ENCODE peak calls at places on chromosomes 12 and 14, in ten cellular contexts. One of them, this sample, is unnamed.

GRCh38 chr14:102479777-102480176 is 29.8 kb downstream of the ANKRD9 start:
- DNase-seq in GM12878: no peak
- DNase-seq in dorsolateral prefrontal cortex: peak
- DNase-seq in RWPE2: peak
- DNase-seq in spleen: peak
- DNase-seq in fibroblast of lung: no peak
- DNase-seq in Peyer's patch: peak
- DNase-seq in bronchial epithelial cell: no peak
- DNase-seq in left ventricle myocardium inferior: peak
- DNase-seq in cardiac fibroblast: no peak
- DNase-seq in this sample: no peak

GRCh38 chr12:1972856-1973317 is 31.4 kb downstream of the DCP1B start:
- DNase-seq in GM12878: no peak
- DNase-seq in dorsolateral prefrontal cortex: peak
- DNase-seq in RWPE2: no peak
- DNase-seq in spleen: no peak
- DNase-seq in fibroblast of lung: peak
- DNase-seq in Peyer's patch: no peak
- DNase-seq in bronchial epithelial cell: no peak
- DNase-seq in left ventricle myocardium inferior: peak
- DNase-seq in cardiac fibroblast: peak
- DNase-seq in this sample: no peak

GRCh38 chr12:9870311-9870866 is 1.2 kb upstream of the CLEC2B start:
- DNase-seq in GM12878: no peak
- DNase-seq in dorsolateral prefrontal cortex: no peak
- DNase-seq in RWPE2: no peak
- DNase-seq in spleen: no peak
- DNase-seq in fibroblast of lung: peak
- DNase-seq in Peyer's patch: no peak
- DNase-seq in bronchial epithelial cell: no peak
- DNase-seq in left ventricle myocardium inferior: no peak
- DNase-seq in cardiac fibroblast: peak
- DNase-seq in this sample: no peak

GRCh38 chr14:76867536-76868452 is 41.6 kb downstream of the LRRC74A start:
- DNase-seq in GM12878: no peak
- DNase-seq in dorsolateral prefrontal cortex: no peak
- DNase-seq in RWPE2: no peak
- DNase-seq in spleen: peak
- DNase-seq in fibroblast of lung: no peak
- DNase-seq in Peyer's patch: no peak
- DNase-seq in bronchial epithelial cell: no peak
- DNase-seq in left ventricle myocardium inferior: peak
- DNase-seq in cardiac fibroblast: no peak
- DNase-seq in this sample: no peak

GRCh38 chr12:74581439-74581838 is 43.8 kb downstream of the ATXN7L3B start:
- DNase-seq in GM12878: no peak
- DNase-seq in dorsolateral prefrontal cortex: no peak
- DNase-seq in RWPE2: no peak
- DNase-seq in spleen: no peak
- DNase-seq in fibroblast of lung: no peak
- DNase-seq in Peyer's patch: no peak
- DNase-seq in bronchial epithelial cell: no peak
- DNase-seq in left ventricle myocardium inferior: no peak
- DNase-seq in cardiac fibroblast: no peak
- DNase-seq in this sample: no peak

GRCh38 chr12:5582541-5582940 is 150.6 kb downstream of the NTF3 start:
- DNase-seq in GM12878: no peak
- DNase-seq in dorsolateral prefrontal cortex: no peak
- DNase-seq in RWPE2: no peak
- DNase-seq in spleen: no peak
- DNase-seq in fibroblast of lung: no peak
- DNase-seq in Peyer's patch: no peak
- DNase-seq in bronchial epithelial cell: no peak
- DNase-seq in left ventricle myocardium inferior: no peak
- DNase-seq in cardiac fibroblast: no peak
- DNase-seq in this sample: no peak

GRCh38 chr12:75196408-75196807 is 13.2 kb downstream of the KCNC2 start:
- DNase-seq in GM12878: no peak
- DNase-seq in dorsolateral prefrontal cortex: no peak
- DNase-seq in RWPE2: no peak
- DNase-seq in spleen: no peak
- DNase-seq in fibroblast of lung: no peak
- DNase-seq in Peyer's patch: no peak
- DNase-seq in bronchial epithelial cell: peak
- DNase-seq in left ventricle myocardium inferior: no peak
- DNase-seq in cardiac fibroblast: no peak
- DNase-seq in this sample: no peak

GRCh38 chr14:61640834-61641170 is 54.5 kb upstream of the HIF1A start:
- DNase-seq in GM12878: no peak
- DNase-seq in dorsolateral prefrontal cortex: no peak
- DNase-seq in RWPE2: no peak
- DNase-seq in spleen: no peak
- DNase-seq in fibroblast of lung: no peak
- DNase-seq in Peyer's patch: no peak
- DNase-seq in bronchial epithelial cell: no peak
- DNase-seq in left ventricle myocardium inferior: no peak
- DNase-seq in cardiac fibroblast: no peak
- DNase-seq in this sample: no peak

GRCh38 chr12:53677612-53678133 is 1.8 kb upstream of the ATP5MC2 start:
- DNase-seq in GM12878: no peak
- DNase-seq in dorsolateral prefrontal cortex: no peak
- DNase-seq in RWPE2: no peak
- DNase-seq in spleen: no peak
- DNase-seq in fibroblast of lung: no peak
- DNase-seq in Peyer's patch: no peak
- DNase-seq in bronchial epithelial cell: no peak
- DNase-seq in left ventricle myocardium inferior: no peak
- DNase-seq in cardiac fibroblast: no peak
- DNase-seq in this sample: no peak

GRCh38 chr12:946212-946611 is 3.3 kb downstream of the RAD52 start:
- DNase-seq in GM12878: peak
- DNase-seq in dorsolateral prefrontal cortex: no peak
- DNase-seq in RWPE2: no peak
- DNase-seq in spleen: no peak
- DNase-seq in fibroblast of lung: no peak
- DNase-seq in Peyer's patch: no peak
- DNase-seq in bronchial epithelial cell: no peak
- DNase-seq in left ventricle myocardium inferior: no peak
- DNase-seq in cardiac fibroblast: peak
- DNase-seq in this sample: no peak

GRCh38 chr14:100439781-100440180 is 116.6 kb downstream of the SLC25A47 start:
- DNase-seq in GM12878: no peak
- DNase-seq in dorsolateral prefrontal cortex: no peak
- DNase-seq in RWPE2: no peak
- DNase-seq in spleen: no peak
- DNase-seq in fibroblast of lung: peak
- DNase-seq in Peyer's patch: no peak
- DNase-seq in bronchial epithelial cell: no peak
- DNase-seq in left ventricle myocardium inferior: peak
- DNase-seq in cardiac fibroblast: peak
- DNase-seq in this sample: no peak

GRCh38 chr12:124334266-124334665 is 39.4 kb downstream of the RFLNA start:
- DNase-seq in GM12878: no peak
- DNase-seq in dorsolateral prefrontal cortex: no peak
- DNase-seq in RWPE2: no peak
- DNase-seq in spleen: no peak
- DNase-seq in fibroblast of lung: no peak
- DNase-seq in Peyer's patch: no peak
- DNase-seq in bronchial epithelial cell: no peak
- DNase-seq in left ventricle myocardium inferior: no peak
- DNase-seq in cardiac fibroblast: no peak
- DNase-seq in this sample: no peak

GRCh38 chr12:124333724-124334123 is 38.8 kb downstream of the RFLNA start:
- DNase-seq in GM12878: no peak
- DNase-seq in dorsolateral prefrontal cortex: no peak
- DNase-seq in RWPE2: no peak
- DNase-seq in spleen: no peak
- DNase-seq in fibroblast of lung: no peak
- DNase-seq in Peyer's patch: no peak
- DNase-seq in bronchial epithelial cell: no peak
- DNase-seq in left ventricle myocardium inferior: no peak
- DNase-seq in cardiac fibroblast: no peak
- DNase-seq in this sample: no peak

GRCh38 chr12:124332900-124333299 is 38.0 kb downstream of the RFLNA start:
- DNase-seq in GM12878: no peak
- DNase-seq in dorsolateral prefrontal cortex: no peak
- DNase-seq in RWPE2: no peak
- DNase-seq in spleen: no peak
- DNase-seq in fibroblast of lung: no peak
- DNase-seq in Peyer's patch: no peak
- DNase-seq in bronchial epithelial cell: no peak
- DNase-seq in left ventricle myocardium inferior: no peak
- DNase-seq in cardiac fibroblast: no peak
- DNase-seq in this sample: no peak

GRCh38 chr12:124334976-124335375 is 40.1 kb downstream of the RFLNA start:
- DNase-seq in GM12878: no peak
- DNase-seq in dorsolateral prefrontal cortex: no peak
- DNase-seq in RWPE2: no peak
- DNase-seq in spleen: no peak
- DNase-seq in fibroblast of lung: no peak
- DNase-seq in Peyer's patch: no peak
- DNase-seq in bronchial epithelial cell: no peak
- DNase-seq in left ventricle myocardium inferior: no peak
- DNase-seq in cardiac fibroblast: no peak
- DNase-seq in this sample: no peak

GRCh38 chr12:124332068-124332672 is 37.3 kb downstream of the RFLNA start:
- DNase-seq in GM12878: no peak
- DNase-seq in dorsolateral prefrontal cortex: no peak
- DNase-seq in RWPE2: no peak
- DNase-seq in spleen: no peak
- DNase-seq in fibroblast of lung: no peak
- DNase-seq in Peyer's patch: no peak
- DNase-seq in bronchial epithelial cell: no peak
- DNase-seq in left ventricle myocardium inferior: no peak
- DNase-seq in cardiac fibroblast: no peak
- DNase-seq in this sample: no peak
- TF ChIP-seq CTCF in GM12878: no peak
- TF ChIP-seq CTCF in dorsolateral prefrontal cortex: no peak
- TF ChIP-seq CTCF in RWPE2: no peak
- TF ChIP-seq CTCF in spleen: no peak
- TF ChIP-seq CTCF in fibroblast of lung: no peak
- TF ChIP-seq CTCF in Peyer's patch: no peak
- TF ChIP-seq CTCF in bronchial epithelial cell: peak
- TF ChIP-seq CTCF in left ventricle myocardium inferior: peak
- TF ChIP-seq CTCF in cardiac fibroblast: peak
- TF ChIP-seq CTCF in this sample: peak

GRCh38 chr14:84250863-84251262 is 1279.1 kb upstream of the FLRT2 start:
- DNase-seq in GM12878: no peak
- DNase-seq in dorsolateral prefrontal cortex: no peak
- DNase-seq in RWPE2: no peak
- DNase-seq in spleen: no peak
- DNase-seq in fibroblast of lung: no peak
- DNase-seq in Peyer's patch: no peak
- DNase-seq in bronchial epithelial cell: no peak
- DNase-seq in left ventricle myocardium inferior: no peak
- DNase-seq in cardiac fibroblast: peak
- DNase-seq in this sample: no peak

GRCh38 chr14:84252706-84253105 is 1277.2 kb upstream of the FLRT2 start:
- DNase-seq in GM12878: no peak
- DNase-seq in dorsolateral prefrontal cortex: no peak
- DNase-seq in RWPE2: no peak
- DNase-seq in spleen: no peak
- DNase-seq in fibroblast of lung: no peak
- DNase-seq in Peyer's patch: no peak
- DNase-seq in bronchial epithelial cell: no peak
- DNase-seq in left ventricle myocardium inferior: no peak
- DNase-seq in cardiac fibroblast: no peak
- DNase-seq in this sample: no peak

GRCh38 chr14:84254205-84254788 is 1275.6 kb upstream of the FLRT2 start:
- DNase-seq in GM12878: no peak
- DNase-seq in dorsolateral prefrontal cortex: no peak
- DNase-seq in RWPE2: no peak
- DNase-seq in spleen: no peak
- DNase-seq in fibroblast of lung: no peak
- DNase-seq in Peyer's patch: no peak
- DNase-seq in bronchial epithelial cell: no peak
- DNase-seq in left ventricle myocardium inferior: no peak
- DNase-seq in cardiac fibroblast: peak
- DNase-seq in this sample: peak
- H3K4me3 ChIP-seq in GM12878: no peak
- H3K4me3 ChIP-seq in dorsolateral prefrontal cortex: no peak
- H3K4me3 ChIP-seq in RWPE2: no peak
- H3K4me3 ChIP-seq in spleen: no peak
- H3K4me3 ChIP-seq in fibroblast of lung: no peak
- H3K4me3 ChIP-seq in Peyer's patch: no peak
- H3K4me3 ChIP-seq in bronchial epithelial cell: no peak
- H3K4me3 ChIP-seq in left ventricle myocardium inferior: peak
- H3K4me3 ChIP-seq in cardiac fibroblast: no peak
- H3K4me3 ChIP-seq in this sample: no peak

DNA sequence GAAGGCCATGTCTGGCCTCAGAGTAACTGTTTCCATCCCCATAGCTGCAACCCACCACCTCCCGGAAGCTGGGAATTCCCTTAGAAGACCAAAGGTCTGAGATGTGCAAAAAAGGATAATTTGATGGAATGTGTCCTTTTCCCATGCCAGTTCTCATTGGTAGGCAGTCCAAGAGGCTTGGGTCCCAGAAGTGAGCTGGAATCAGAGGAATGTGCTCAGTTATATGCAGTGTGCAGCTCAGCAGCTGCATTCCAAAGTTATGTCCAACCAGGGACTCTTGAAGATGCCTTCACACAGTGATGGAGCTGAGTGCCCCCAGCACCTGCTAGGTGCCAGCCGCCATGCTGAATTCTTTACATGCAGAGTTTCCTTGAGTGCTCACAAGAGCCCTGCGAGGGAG is 583.9 kb upstream of the TBX3 start:
- DNase-seq in GM12878: no peak
- DNase-seq in dorsolateral prefrontal cortex: no peak
- DNase-seq in RWPE2: no peak
- DNase-seq in spleen: no peak
- DNase-seq in fibroblast of lung: no peak
- DNase-seq in Peyer's patch: no peak
- DNase-seq in bronchial epithelial cell: no peak
- DNase-seq in left ventricle myocardium inferior: no peak
- DNase-seq in cardiac fibroblast: no peak
- DNase-seq in this sample: no peak
- TF ChIP-seq CTCF in GM12878: no peak
- TF ChIP-seq CTCF in dorsolateral prefrontal cortex: no peak
- TF ChIP-seq CTCF in RWPE2: no peak
- TF ChIP-seq CTCF in spleen: no peak
- TF ChIP-seq CTCF in fibroblast of lung: no peak
- TF ChIP-seq CTCF in Peyer's patch: no peak
- TF ChIP-seq CTCF in bronchial epithelial cell: no peak
- TF ChIP-seq CTCF in left ventricle myocardium inferior: no peak
- TF ChIP-seq CTCF in cardiac fibroblast: no peak
- TF ChIP-seq CTCF in this sample: no peak

DNA sequence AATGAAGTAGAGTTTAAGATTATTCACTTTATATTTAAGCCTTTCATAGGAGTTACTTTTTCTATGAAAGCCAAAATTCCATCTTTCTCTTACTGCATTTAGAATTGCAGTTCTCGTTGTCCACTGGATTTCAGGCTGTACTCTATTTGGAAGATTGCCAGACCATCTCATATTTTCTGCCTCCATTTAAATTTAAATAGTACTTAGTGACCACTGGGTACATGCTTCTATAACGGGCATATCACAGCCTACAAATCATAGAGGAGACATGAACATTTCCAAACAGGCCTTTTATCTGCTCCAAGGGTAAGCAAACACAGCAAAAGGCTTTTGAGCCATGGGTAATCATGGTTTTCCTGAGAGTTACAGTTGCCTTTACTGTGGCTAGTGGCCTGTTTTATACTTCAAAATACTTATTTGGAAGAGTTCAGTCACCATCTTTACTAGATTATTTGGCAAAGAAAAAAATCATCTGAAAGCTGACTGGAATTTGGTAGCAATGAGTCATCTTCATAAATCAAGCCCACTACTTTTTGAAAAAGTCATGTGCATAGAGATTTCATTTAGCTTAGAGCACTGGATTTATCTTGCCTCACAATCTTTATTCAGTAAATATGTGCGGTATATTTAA is 15.7 kb downstream of the ANO6 start:
- DNase-seq in GM12878: no peak
- DNase-seq in dorsolateral prefrontal cortex: no peak
- DNase-seq in RWPE2: no peak
- DNase-seq in spleen: no peak
- DNase-seq in fibroblast of lung: peak
- DNase-seq in Peyer's patch: no peak
- DNase-seq in bronchial epithelial cell: peak
- DNase-seq in left ventricle myocardium inferior: no peak
- DNase-seq in cardiac fibroblast: peak
- DNase-seq in this sample: peak
- H3K4me3 ChIP-seq in GM12878: no peak
- H3K4me3 ChIP-seq in dorsolateral prefrontal cortex: no peak
- H3K4me3 ChIP-seq in RWPE2: no peak
- H3K4me3 ChIP-seq in spleen: no peak
- H3K4me3 ChIP-seq in fibroblast of lung: no peak
- H3K4me3 ChIP-seq in Peyer's patch: no peak
- H3K4me3 ChIP-seq in bronchial epithelial cell: no peak
- H3K4me3 ChIP-seq in left ventricle myocardium inferior: no peak
- H3K4me3 ChIP-seq in cardiac fibroblast: no peak
- H3K4me3 ChIP-seq in this sample: no peak

This sample was measured in retinal pigment epithelial cell.